ENCODE peak calls at places on chromosomes 2 and 18, in eight cellular contexts. Q is stimulated activated CD4-positive, alpha-beta T cell treated with anti-CD3 and anti-CD28 coated beads, Interleukin-12 subunit alpha, Interleukin-12 subunit beta, amount 100 ng/mL, for 4 hours; U is transverse colon; W is neural crest cell; Z is naive thymus-derived CD4-positive, alpha-beta T cell; D is HTR-8/SVneo; B is heart left ventricle; A is HCT116. Y is an unnamed sample.

GRCh38 chr2:178825183-178825582 is 18.0 kb upstream of the TTN start:
- DNase-seq in Q (no peak), U (no peak), W (no peak), Z (no peak), D (no peak), B (no peak), A (no peak), Y (no peak)

GRCh38 chr2:134410831-134411231 is 157.0 kb downstream of the MGAT5 start:
- DNase-seq in Q (no peak), U (peak), W (no peak), Z (no peak), D (no peak), B (no peak), A (no peak), Y (no peak)

GRCh38 chr2:101199153-101199810 is 48.1 kb upstream of the TBC1D8 start:
- DNase-seq in Q (no peak), U (no peak), W (no peak), Z (no peak), D (no peak), B (no peak), A (no peak), Y (no peak)

GRCh38 chr2:42566837-42567251 is 1.6 kb upstream of the MTA3 start:
- DNase-seq in Q (no peak), U (no peak), W (no peak), Z (no peak), D (no peak), B (no peak), A (no peak), Y (no peak)

GRCh38 chr2:18384242-18384641 is 176.2 kb downstream of the RDH14 start:
- DNase-seq in Q (no peak), U (no peak), W (no peak), Z (no peak), D (no peak), B (no peak), A (no peak), Y (no peak)

GRCh38 chr2:148375214-148375613 is 269.3 kb upstream of the EPC2 start:
- DNase-seq in Q (no peak), U (no peak), W (no peak), Z (no peak), D (no peak), B (no peak), A (no peak), Y (no peak)

GRCh38 chr2:222837643-222838056 is 23.2 kb upstream of the ACSL3 start:
- DNase-seq in Q (no peak), U (no peak), W (no peak), Z (no peak), D (peak), B (no peak), A (no peak), Y (no peak)

GRCh38 chr2:62306751-62307468 is 111.0 kb downstream of the B3GNT2 start:
- DNase-seq in Q (no peak), U (peak), W (no peak), Z (no peak), D (no peak), B (no peak), A (peak), Y (no peak)

GRCh38 chr18:70415823-70416488 is 127.1 kb downstream of the SOCS6 start:
- DNase-seq in Q (no peak), U (peak), W (no peak), Z (no peak), D (no peak), B (no peak), A (peak), Y (no peak)

GRCh38 chr2:229417906-229418305 is 146.8 kb upstream of the PID1 start:
- DNase-seq in Q (no peak), U (no peak), W (no peak), Z (no peak), D (no peak), B (no peak), A (no peak), Y (no peak)

GRCh38 chr2:83817511-83817910 is 641.6 kb downstream of the SUCLG1 start:
- DNase-seq in Q (no peak), U (no peak), W (no peak), Z (no peak), D (no peak), B (no peak), A (peak), Y (no peak)

GRCh38 chr18:58993260-58993659 is 128.6 kb downstream of the ZNF532 start:
- DNase-seq in Q (no peak), U (no peak), W (no peak), Z (no peak), D (peak), B (no peak), A (no peak), Y (no peak)

GRCh38 chr18:32386466-32386865 is 84.2 kb downstream of the GAREM1 start:
- DNase-seq in Q (no peak), U (no peak), W (no peak), Z (no peak), D (no peak), B (no peak), A (no peak), Y (no peak)

GRCh38 chr18:24843123-24843522 is 382.7 kb downstream of the HRH4 start:
- DNase-seq in Q (no peak), U (no peak), W (no peak), Z (no peak), D (no peak), B (no peak), A (no peak), Y (no peak)

GRCh38 chr2:229206548-229206947 is 64.5 kb downstream of the PID1 start:
- DNase-seq in Q (no peak), U (peak), W (no peak), Z (no peak), D (no peak), B (no peak), A (no peak), Y (no peak)

GRCh38 chr2:180507028-180507427 is 473.4 kb upstream of the UBE2E3 start:
- DNase-seq in Q (no peak), U (no peak), W (no peak), Z (no peak), D (no peak), B (no peak), A (no peak), Y (no peak)

GRCh38 chr2:3130444-3130843 is 247.2 kb downstream of the EIPR1 start:
- DNase-seq in Q (no peak), U (no peak), W (no peak), Z (no peak), D (no peak), B (no peak), A (no peak), Y (no peak)

GRCh38 chr2:199509401-199509800 is 51.7 kb upstream of the SATB2 start:
- DNase-seq in Q (no peak), U (no peak), W (no peak), Z (no peak), D (no peak), B (no peak), A (no peak), Y (no peak)

GRCh38 chr18:73895701-73896100 is 251.9 kb downstream of the FBXO15 start:
- DNase-seq in Q (no peak), U (no peak), W (no peak), Z (no peak), D (no peak), B (no peak), A (no peak), Y (no peak)

GRCh38 chr2:64538764-64539433 is 14.8 kb downstream of the AFTPH start:
- DNase-seq in Q (no peak), U (no peak), W (no peak), Z (no peak), D (no peak), B (no peak), A (no peak), Y (no peak)

GRCh38 chr2:144452169-144453038 is 67.5 kb downstream of the ZEB2 start:
- DNase-seq in Q (no peak), U (no peak), W (no peak), Z (no peak), D (peak), B (no peak), A (no peak), Y (no peak)

GRCh38 chr2:54106631-54107454 is 8.6 kb upstream of the ACYP2 start:
- DNase-seq in Q (peak), U (peak), W (peak), Z (peak), D (peak), B (no peak), A (peak), Y (no peak)

GRCh38 chr2:119487434-119488244 is 36.6 kb downstream of the SCTR start:
- DNase-seq in Q (no peak), U (peak), W (no peak), Z (no peak), D (no peak), B (no peak), A (no peak), Y (no peak)

GRCh38 chr2:120786038-120786437 is 50.4 kb downstream of the GLI2 start:
- DNase-seq in Q (no peak), U (no peak), W (no peak), Z (no peak), D (no peak), B (no peak), A (no peak), Y (no peak)

GRCh38 chr2:88658318-88658717 is 31.1 kb upstream of the EIF2AK3 start:
- DNase-seq in Q (no peak), U (no peak), W (no peak), Z (no peak), D (peak), B (no peak), A (no peak), Y (no peak)

GRCh38 chr2:187644991-187645390 is 90.8 kb upstream of the TFPI start:
- DNase-seq in Q (no peak), U (no peak), W (no peak), Z (no peak), D (no peak), B (no peak), A (no peak), Y (no peak)

GRCh38 chr2:85674417-85674816 is 6.4 kb upstream of the SFTPB start:
- DNase-seq in Q (no peak), U (no peak), W (no peak), Z (no peak), D (no peak), B (no peak), A (no peak), Y (no peak)

GRCh38 chr2:8578335-8579244 is 103.3 kb upstream of the ID2 start:
- DNase-seq in Q (no peak), U (no peak), W (no peak), Z (no peak), D (no peak), B (no peak), A (no peak), Y (no peak)

GRCh38 chr18:76643996-76644395 is 149.0 kb upstream of the ZNF516 start:
- DNase-seq in Q (no peak), U (no peak), W (no peak), Z (no peak), D (no peak), B (no peak), A (no peak), Y (no peak)

GRCh38 chr18:34740101-34740500 is 30.0 kb downstream of the DTNA start:
- DNase-seq in Q (no peak), U (no peak), W (no peak), Z (no peak), D (no peak), B (no peak), A (no peak), Y (no peak)

GRCh38 chr2:45944075-45944474 is 292.6 kb downstream of the PRKCE start:
- DNase-seq in Q (no peak), U (no peak), W (no peak), Z (no peak), D (peak), B (no peak), A (peak), Y (no peak)

GRCh38 chr2:85231242-85231805 is 96.5 kb downstream of the TGOLN2 start:
- DNase-seq in Q (no peak), U (no peak), W (no peak), Z (no peak), D (no peak), B (no peak), A (no peak), Y (no peak)

GRCh38 chr2:51028829-51029228 is 3.1 kb downstream of the NRXN1 start:
- DNase-seq in Q (no peak), U (no peak), W (no peak), Z (no peak), D (no peak), B (no peak), A (no peak), Y (no peak)

GRCh38 chr18:25814841-25815458 is 275.5 kb downstream of the SS18 start:
- DNase-seq in Q (no peak), U (no peak), W (no peak), Z (no peak), D (no peak), B (no peak), A (no peak), Y (no peak)

GRCh38 chr18:67875936-67876335 is 359.4 kb upstream of the DSEL start:
- DNase-seq in Q (no peak), U (no peak), W (no peak), Z (no peak), D (no peak), B (no peak), A (no peak), Y (no peak)

GRCh38 chr2:42274872-42275271 is 86.1 kb downstream of the COX7A2L start:
- DNase-seq in Q (no peak), U (no peak), W (no peak), Z (no peak), D (no peak), B (no peak), A (no peak), Y (no peak)

GRCh38 chr18:62435435-62436031 is 87.3 kb upstream of the ZCCHC2 start:
- DNase-seq in Q (no peak), U (peak), W (no peak), Z (no peak), D (no peak), B (no peak), A (no peak), Y (no peak)